ENCODE peak calls at places on chromosomes 3 and 15, in eight cellular contexts. One of them, this sample, is unnamed.

GRCh38 chr3:147846854-147847453 is 437.8 kb downstream of the ZIC1 start:
- DNase-seq in transverse colon: no peak
- DNase-seq in spleen: no peak
- DNase-seq in stomach: no peak
- DNase-seq in Panc1: no peak
- DNase-seq in vagina: no peak
- DNase-seq in sigmoid colon: no peak
- DNase-seq in HCT116: no peak
- DNase-seq in this sample: no peak

GRCh38 chr15:80563372-80563997 is 131.6 kb upstream of the ABHD17C start:
- DNase-seq in Panc1: no peak
- DNase-seq in spleen: no peak
- DNase-seq in stomach: no peak
- DNase-seq in vagina: peak
- DNase-seq in transverse colon: no peak
- DNase-seq in HCT116: no peak
- DNase-seq in sigmoid colon: peak
- DNase-seq in this sample: no peak

GRCh38 chr3:46930176-46930944 is 46.2 kb downstream of the CCDC12 start:
- DNase-seq in transverse colon: no peak
- DNase-seq in sigmoid colon: peak
- DNase-seq in spleen: peak
- DNase-seq in vagina: no peak
- DNase-seq in HCT116: no peak
- DNase-seq in Panc1: no peak
- DNase-seq in stomach: peak
- DNase-seq in this sample: no peak

GRCh38 chr3:128491900-128492352 is 1.1 kb downstream of the GATA2 start:
- DNase-seq in sigmoid colon: peak
- DNase-seq in spleen: no peak
- DNase-seq in transverse colon: no peak
- DNase-seq in Panc1: no peak
- DNase-seq in HCT116: no peak
- DNase-seq in stomach: no peak
- DNase-seq in vagina: no peak
- DNase-seq in this sample: no peak

GRCh38 chr15:48986240-48986639 is 22.5 kb upstream of the SHC4 start:
- DNase-seq in sigmoid colon: no peak
- DNase-seq in Panc1: no peak
- DNase-seq in stomach: no peak
- DNase-seq in transverse colon: no peak
- DNase-seq in vagina: no peak
- DNase-seq in spleen: no peak
- DNase-seq in HCT116: no peak
- DNase-seq in this sample: no peak

GRCh38 chr3:99929409-99930139 is 111.9 kb downstream of the CMSS1 start:
- DNase-seq in vagina: no peak
- DNase-seq in stomach: no peak
- DNase-seq in sigmoid colon: peak
- DNase-seq in spleen: no peak
- DNase-seq in Panc1: no peak
- DNase-seq in transverse colon: peak
- DNase-seq in HCT116: no peak
- DNase-seq in this sample: no peak

GRCh38 chr3:150925751-150926201 is 20.5 kb upstream of the MINDY4B start:
- DNase-seq in HCT116: peak
- DNase-seq in spleen: peak
- DNase-seq in vagina: no peak
- DNase-seq in stomach: peak
- DNase-seq in Panc1: peak
- DNase-seq in sigmoid colon: no peak
- DNase-seq in transverse colon: peak
- DNase-seq in this sample: peak

GRCh38 chr3:120428904-120429303 is 21.9 kb downstream of the FSTL1 start:
- DNase-seq in spleen: no peak
- DNase-seq in stomach: no peak
- DNase-seq in HCT116: no peak
- DNase-seq in sigmoid colon: no peak
- DNase-seq in vagina: no peak
- DNase-seq in Panc1: no peak
- DNase-seq in transverse colon: no peak
- DNase-seq in this sample: no peak

GRCh38 chr3:170999737-171000242 is 26.7 kb downstream of the SLC2A2 start:
- DNase-seq in transverse colon: peak
- DNase-seq in vagina: no peak
- DNase-seq in Panc1: peak
- DNase-seq in stomach: no peak
- DNase-seq in HCT116: peak
- DNase-seq in spleen: no peak
- DNase-seq in sigmoid colon: no peak
- DNase-seq in this sample: no peak

GRCh38 chr3:112437146-112438022 is 61.9 kb downstream of the BTLA start:
- DNase-seq in HCT116: peak
- DNase-seq in sigmoid colon: no peak
- DNase-seq in Panc1: peak
- DNase-seq in transverse colon: no peak
- DNase-seq in stomach: no peak
- DNase-seq in spleen: no peak
- DNase-seq in vagina: no peak
- DNase-seq in this sample: no peak

GRCh38 chr15:36601497-36601932 is 22.1 kb downstream of the CDIN1 start:
- DNase-seq in vagina: no peak
- DNase-seq in Panc1: no peak
- DNase-seq in stomach: no peak
- DNase-seq in transverse colon: peak
- DNase-seq in spleen: no peak
- DNase-seq in sigmoid colon: peak
- DNase-seq in HCT116: no peak
- DNase-seq in this sample: no peak

GRCh38 chr15:40843183-40843884 is 514 bp upstream of the SPINT1 start:
- DNase-seq in Panc1: no peak
- DNase-seq in transverse colon: no peak
- DNase-seq in spleen: peak
- DNase-seq in HCT116: no peak
- DNase-seq in vagina: no peak
- DNase-seq in stomach: no peak
- DNase-seq in sigmoid colon: no peak
- DNase-seq in this sample: no peak

GRCh38 chr15:40845511-40846284 is 1.9 kb downstream of the SPINT1 start:
- DNase-seq in vagina: no peak
- DNase-seq in stomach: peak
- DNase-seq in transverse colon: peak
- DNase-seq in Panc1: no peak
- DNase-seq in sigmoid colon: no peak
- DNase-seq in HCT116: no peak
- DNase-seq in spleen: peak
- DNase-seq in this sample: peak

GRCh38 chr15:40845036-40845435 is 1.2 kb downstream of the SPINT1 start:
- DNase-seq in sigmoid colon: no peak
- DNase-seq in transverse colon: no peak
- DNase-seq in stomach: no peak
- DNase-seq in spleen: no peak
- DNase-seq in HCT116: no peak
- DNase-seq in vagina: no peak
- DNase-seq in Panc1: no peak
- DNase-seq in this sample: no peak

GRCh38 chr15:40843885-40844542 is at the start of gene SPINT1:
- DNase-seq in spleen: no peak
- DNase-seq in Panc1: no peak
- DNase-seq in sigmoid colon: no peak
- DNase-seq in vagina: no peak
- DNase-seq in transverse colon: peak
- DNase-seq in HCT116: no peak
- DNase-seq in stomach: peak
- DNase-seq in this sample: peak

GRCh38 chr15:40844543-40844981 is 714 bp downstream of the SPINT1 start:
- DNase-seq in HCT116: no peak
- DNase-seq in vagina: no peak
- DNase-seq in transverse colon: peak
- DNase-seq in sigmoid colon: no peak
- DNase-seq in spleen: peak
- DNase-seq in stomach: peak
- DNase-seq in Panc1: no peak
- DNase-seq in this sample: no peak
- H3K27ac ChIP-seq in HCT116: peak
- H3K27ac ChIP-seq in vagina: peak
- H3K27ac ChIP-seq in transverse colon: peak
- H3K27ac ChIP-seq in sigmoid colon: no peak
- H3K27ac ChIP-seq in spleen: peak
- H3K27ac ChIP-seq in stomach: peak
- H3K27ac ChIP-seq in Panc1: no peak
- H3K27ac ChIP-seq in this sample: peak

DNA sequence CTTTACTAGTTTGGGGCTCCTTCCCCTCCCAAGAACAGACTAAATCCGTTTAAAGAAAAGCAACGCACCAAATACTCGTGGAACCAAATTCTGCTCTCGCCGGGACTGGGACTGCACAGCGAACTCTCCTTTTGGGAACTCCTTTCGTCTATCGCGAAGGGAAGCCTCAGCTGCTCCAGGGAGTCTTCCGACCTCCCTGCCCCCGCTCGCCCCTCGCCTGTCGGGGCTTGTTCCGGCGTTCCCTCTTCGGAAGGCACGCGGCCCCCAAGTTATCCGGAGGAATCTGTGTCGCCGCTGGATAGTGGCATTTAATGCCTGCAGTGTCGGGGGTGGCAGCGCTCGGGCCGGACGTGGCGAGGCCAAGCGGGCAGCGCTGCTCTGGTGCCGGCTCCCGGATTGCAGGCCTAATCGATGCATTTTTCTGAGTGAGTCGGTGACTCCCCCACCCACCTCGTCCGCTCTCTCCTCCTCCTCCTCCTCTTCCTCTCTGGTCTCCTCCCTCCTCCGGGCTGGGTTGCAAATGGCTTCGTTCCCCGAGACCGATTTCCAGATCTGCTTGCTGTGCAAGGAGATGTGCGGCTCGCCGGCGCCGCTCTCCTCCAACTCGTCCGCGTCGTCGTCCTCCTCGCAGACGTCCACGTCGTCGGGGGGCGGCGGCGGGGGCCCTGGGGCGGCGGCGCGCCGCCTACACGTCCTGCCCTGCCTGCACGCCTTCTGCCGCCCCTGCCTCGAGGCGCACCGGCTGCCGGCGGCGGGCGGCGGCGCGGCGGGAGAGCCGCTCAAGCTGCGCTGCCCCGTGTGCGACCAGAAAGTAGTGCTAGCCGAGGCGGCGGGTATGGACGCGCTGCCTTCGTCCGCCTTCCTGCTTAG is at the start of gene TRIM71:
- DNase-seq in sigmoid colon: no peak
- DNase-seq in HCT116: no peak
- DNase-seq in transverse colon: no peak
- DNase-seq in vagina: no peak
- DNase-seq in spleen: peak
- DNase-seq in Panc1: no peak
- DNase-seq in stomach: no peak
- DNase-seq in this sample: no peak
- TF ChIP-seq POLR2AphosphoS5 in sigmoid colon: no peak
- TF ChIP-seq POLR2AphosphoS5 in HCT116: no peak
- TF ChIP-seq POLR2AphosphoS5 in transverse colon: no peak
- TF ChIP-seq POLR2AphosphoS5 in vagina: no peak
- TF ChIP-seq POLR2AphosphoS5 in spleen: no peak
- TF ChIP-seq POLR2AphosphoS5 in Panc1: no peak
- TF ChIP-seq POLR2AphosphoS5 in stomach: no peak
- TF ChIP-seq POLR2AphosphoS5 in this sample: no peak

GRCh38 chr3:189720746-189721426 is 89.7 kb downstream of the TP63 start:
- DNase-seq in vagina: no peak
- DNase-seq in Panc1: no peak
- DNase-seq in transverse colon: peak
- DNase-seq in spleen: no peak
- DNase-seq in stomach: no peak
- DNase-seq in sigmoid colon: no peak
- DNase-seq in HCT116: no peak
- DNase-seq in this sample: no peak
- H3K27ac ChIP-seq in vagina: no peak
- H3K27ac ChIP-seq in Panc1: no peak
- H3K27ac ChIP-seq in transverse colon: no peak
- H3K27ac ChIP-seq in spleen: no peak
- H3K27ac ChIP-seq in stomach: no peak
- H3K27ac ChIP-seq in sigmoid colon: no peak
- H3K27ac ChIP-seq in HCT116: no peak
- H3K27ac ChIP-seq in this sample: no peak

DNA sequence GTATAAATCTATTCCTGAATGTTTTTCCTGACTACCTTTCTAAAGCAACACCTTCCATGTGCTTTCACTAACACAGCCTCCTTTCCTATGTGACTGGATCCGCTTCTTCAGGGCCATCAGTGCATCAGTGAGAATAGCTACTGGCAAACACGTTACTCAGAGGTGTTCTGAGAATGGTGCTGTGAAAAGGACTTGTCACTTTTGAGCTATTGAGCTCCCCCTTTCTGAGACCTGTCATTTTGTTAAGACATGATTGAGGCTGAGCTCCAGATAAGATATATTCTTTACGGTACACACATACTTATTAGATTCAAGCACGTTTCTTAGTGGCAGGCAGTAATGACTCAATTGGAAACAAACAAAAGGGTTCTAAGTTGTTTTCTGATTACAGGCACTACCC is 45.0 kb upstream of the ADCY5 start:
- DNase-seq in stomach: no peak
- DNase-seq in sigmoid colon: no peak
- DNase-seq in HCT116: no peak
- DNase-seq in spleen: no peak
- DNase-seq in vagina: no peak
- DNase-seq in Panc1: no peak
- DNase-seq in transverse colon: no peak
- DNase-seq in this sample: no peak
- TF ChIP-seq POLR2AphosphoS5 in stomach: no peak
- TF ChIP-seq POLR2AphosphoS5 in sigmoid colon: no peak
- TF ChIP-seq POLR2AphosphoS5 in HCT116: no peak
- TF ChIP-seq POLR2AphosphoS5 in spleen: no peak
- TF ChIP-seq POLR2AphosphoS5 in vagina: no peak
- TF ChIP-seq POLR2AphosphoS5 in Panc1: no peak
- TF ChIP-seq POLR2AphosphoS5 in transverse colon: no peak
- TF ChIP-seq POLR2AphosphoS5 in this sample: no peak

GRCh38 chr3:25663324-25664065 is 1.2 kb downstream of the TOP2B start:
- DNase-seq in HCT116: peak
- DNase-seq in stomach: no peak
- DNase-seq in sigmoid colon: no peak
- DNase-seq in Panc1: no peak
- DNase-seq in vagina: no peak
- DNase-seq in transverse colon: peak
- DNase-seq in spleen: no peak
- DNase-seq in this sample: no peak
- H3K27ac ChIP-seq in HCT116: peak
- H3K27ac ChIP-seq in stomach: peak
- H3K27ac ChIP-seq in sigmoid colon: peak
- H3K27ac ChIP-seq in Panc1: peak
- H3K27ac ChIP-seq in vagina: peak
- H3K27ac ChIP-seq in transverse colon: peak
- H3K27ac ChIP-seq in spleen: peak
- H3K27ac ChIP-seq in this sample: peak